ENCODE peak calls at places on chromosomes 2 and 18, in nine cellular contexts. M is tibial nerve; N is sigmoid colon; G is hepatocyte; X is body of pancreas; A is WERI-Rb-1; K is CD8-positive, alpha-beta T cell; F is Peyer's patch; O is HCT116. Y is an unnamed sample.
A peak's percentile ranks its signal among the peaks of the same experiment; 100 is the strongest.

GRCh38 chr2:199602271-199602895 is 144.6 kb upstream of the SATB2 start:
- DNase-seq in A (peak; percentile 47), F (no peak), M (no peak), O (peak; percentile 59), N (no peak), G (no peak), K (no peak), X (no peak), Y (peak; percentile 6)

GRCh38 chr2:58680938-58681337 is 439.8 kb upstream of the FANCL start:
- DNase-seq in O (no peak), F (no peak), K (no peak), X (no peak), M (no peak), N (no peak), G (no peak), A (no peak), Y (no peak)

GRCh38 chr2:191087311-191087710 is 63.5 kb downstream of the STAT4 start:
- DNase-seq in M (no peak), O (no peak), K (no peak), A (no peak), X (no peak), G (no peak), N (no peak), F (no peak), Y (no peak)

GRCh38 chr2:44805391-44805790 is 136.1 kb upstream of the SIX3 start:
- DNase-seq in N (no peak), M (no peak), O (no peak), G (no peak), A (no peak), X (no peak), F (no peak), K (no peak), Y (no peak)

GRCh38 chr2:118614856-118615255 is 232.6 kb downstream of the EN1 start:
- DNase-seq in X (no peak), N (no peak), F (no peak), O (no peak), K (no peak), G (peak; percentile 30), M (no peak), A (no peak), Y (peak; percentile 19)

GRCh38 chr2:147500819-147501395 is 343.9 kb upstream of the ACVR2A start:
- DNase-seq in A (no peak), N (no peak), O (no peak), K (no peak), M (no peak), F (no peak), X (no peak), G (no peak), Y (no peak)

GRCh38 chr2:211093743-211094303 is 537.4 kb downstream of the CPS1 start:
- DNase-seq in A (no peak), F (no peak), X (peak; percentile 11), N (no peak), O (peak; percentile 39), K (no peak), M (no peak), G (peak; percentile 33), Y (no peak)

GRCh38 chr18:45324489-45325111 is 290.7 kb upstream of the SLC14A2 start:
- DNase-seq in K (no peak), G (peak; percentile 46), A (no peak), M (peak; percentile 57), O (no peak), N (peak; percentile 84), F (no peak), X (peak; percentile 59), Y (peak; percentile 82)

GRCh38 chr18:47109049-47109448 is 41.3 kb downstream of the HDHD2 start:
- DNase-seq in M (no peak), N (no peak), K (no peak), O (no peak), A (no peak), F (no peak), G (no peak), X (no peak), Y (no peak)

GRCh38 chr2:3848776-3849175 is 145.4 kb downstream of the DCDC2C start:
- DNase-seq in O (no peak), K (no peak), A (no peak), M (no peak), G (no peak), F (no peak), X (no peak), N (no peak), Y (peak; percentile 64)

GRCh38 chr2:46171441-46171953 is 125.7 kb upstream of the EPAS1 start:
- DNase-seq in K (no peak), M (no peak), A (no peak), F (no peak), X (no peak), O (peak; percentile 24), N (no peak), G (peak; percentile 53), Y (peak; percentile 38)

GRCh38 chr2:2886934-2887333 is 490.7 kb downstream of the EIPR1 start:
- DNase-seq in G (no peak), K (no peak), O (no peak), F (no peak), X (no peak), A (no peak), N (no peak), M (no peak), Y (no peak)

GRCh38 chr2:85785027-85785822 is 31.4 kb downstream of the ATOH8 start:
- DNase-seq in K (no peak), O (no peak), A (peak; percentile 64), M (no peak), X (peak; percentile 27), G (peak; percentile 72), F (peak; percentile 41), N (peak; percentile 85), Y (peak; percentile 97)

GRCh38 chr2:180208841-180209240 is 201.7 kb upstream of the CWC22 start:
- DNase-seq in F (no peak), G (no peak), O (no peak), M (no peak), X (no peak), K (no peak), N (no peak), A (no peak), Y (no peak)

GRCh38 chr2:212548459-212548815 is 9.8 kb upstream of the ERBB4 start:
- DNase-seq in G (peak; percentile 45), F (no peak), N (no peak), O (peak; percentile 28), K (no peak), M (no peak), A (no peak), X (peak; percentile 48), Y (peak; percentile 54)

GRCh38 chr2:82215212-82215611 is 1910.7 kb upstream of the LRRTM1 start:
- DNase-seq in K (no peak), X (no peak), M (no peak), A (no peak), G (no peak), O (no peak), N (no peak), F (peak; percentile 15), Y (no peak)
- H3K9me3 ChIP-seq in K (peaks cover 4% of the 10 kb centered on the region), X (no peaks in the 10 kb centered on the region), M (no peaks in the 10 kb centered on the region), A (no peaks in the 10 kb centered on the region), G (no peaks in the 10 kb centered on the region), O (no peaks in the 10 kb centered on the region), N (no peaks in the 10 kb centered on the region), F (no peaks in the 10 kb centered on the region), Y (no peaks in the 10 kb centered on the region)

GRCh38 chr2:237451582-237452469 is 35.2 kb upstream of the MLPH start:
- DNase-seq in O (no peak), K (no peak), M (no peak), A (no peak), G (no peak), X (no peak), N (no peak), F (no peak), Y (no peak)
- TF ChIP-seq CTCF in O (no peak), K (no peak), M (no peak), A (no peak), G (peak; percentile 36), X (no peak), N (peak; percentile 14), F (no peak), Y (peak; percentile 70)

DNA sequence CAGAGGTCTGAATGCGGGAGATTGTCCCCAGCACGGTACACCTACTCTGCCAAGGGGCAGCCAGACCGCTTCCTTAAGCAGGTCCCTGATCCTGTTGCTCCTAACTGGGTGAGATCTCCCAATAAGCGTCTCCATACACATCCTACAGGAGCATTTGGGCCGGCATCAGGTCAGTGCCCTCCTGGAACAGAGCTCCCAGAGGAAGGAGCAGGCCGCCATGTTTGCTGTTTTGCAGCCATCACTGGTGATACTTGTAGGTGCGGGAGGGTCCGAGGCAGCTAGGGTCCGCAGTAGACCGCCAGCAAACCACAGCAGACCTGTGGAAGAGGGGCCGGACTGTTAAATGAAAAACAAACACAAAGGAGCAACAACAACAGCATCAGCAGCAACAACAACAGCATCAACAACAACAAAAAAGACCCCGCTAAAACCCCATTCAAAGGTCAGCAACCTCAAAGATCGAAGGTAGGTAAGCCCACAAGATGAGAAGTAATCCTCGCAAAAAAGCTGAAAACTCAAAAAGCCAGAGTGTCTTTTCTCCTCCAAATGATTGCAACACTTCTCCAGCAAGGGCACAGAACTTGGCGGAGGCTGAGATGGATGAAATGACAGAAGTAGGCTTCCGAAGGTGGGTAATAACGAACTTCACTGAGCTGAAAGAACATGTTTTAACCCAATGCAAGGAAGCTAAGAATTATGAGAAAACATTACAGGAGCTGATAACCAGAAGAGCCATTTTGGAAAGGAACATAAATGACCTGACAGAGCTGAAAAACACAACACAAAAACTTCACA is 79.0 kb upstream of the CDH7 start:
- DNase-seq in F (no peak), A (no peak), N (no peak), X (no peak), M (no peak), K (no peak), O (no peak), G (no peak), Y (no peak)
- H3K9me3 ChIP-seq in F (no peaks in the 10 kb centered on the region), A (no peaks in the 10 kb centered on the region), N (no peaks in the 10 kb centered on the region), X (no peaks in the 10 kb centered on the region), M (no peaks in the 10 kb centered on the region), K (no peaks in the 10 kb centered on the region), O (peaks cover 18% of the 10 kb centered on the region), G (no peaks in the 10 kb centered on the region), Y (no peaks in the 10 kb centered on the region)

GRCh38 chr2:210002158-210003157 is at the start of gene RPE:
- DNase-seq in N (peak; percentile 97), F (peak; percentile 99), K (peak; percentile 98), X (peak; percentile 97), M (peak; percentile 92), O (peak; percentile 87), G (peak; percentile 98), A (peak; percentile 96), Y (peak; percentile 97)

GRCh38 chr2:210000464-210001324 is 1.7 kb upstream of the RPE start:
- DNase-seq in A (no peak), N (no peak), O (no peak), G (no peak), F (no peak), M (no peak), K (no peak), X (no peak), Y (no peak)

GRCh38 chr2:210003394-210003793 is 956 bp downstream of the RPE start:
- DNase-seq in N (no peak), A (no peak), X (no peak), G (no peak), M (no peak), K (no peak), O (no peak), F (no peak), Y (peak; percentile 46)

GRCh38 chr2:209993968-209994367 is 8.5 kb upstream of the RPE start:
- DNase-seq in A (no peak), N (no peak), K (no peak), M (no peak), G (no peak), X (no peak), F (no peak), O (no peak), Y (no peak)

GRCh38 chr2:209998596-209998995 is 3.8 kb upstream of the RPE start:
- DNase-seq in M (no peak), F (no peak), N (no peak), K (no peak), X (no peak), O (no peak), G (no peak), A (no peak), Y (no peak)
- TF ChIP-seq CTCF in M (no peak), F (no peak), N (no peak), K (no peak), X (no peak), O (no peak), G (no peak), A (no peak), Y (no peak)